ENCODE peak calls at places on chromosomes 4 and X, in six cellular contexts. One of them, this sample, is unnamed.

GRCh38 chr4:6844986-6845385 is 62.5 kb downstream of the KIAA0232 start:
- DNase-seq in lung: no peak
- DNase-seq in brain microvascular endothelial cell: no peak
- DNase-seq in ovary: no peak
- DNase-seq in aorta: no peak
- DNase-seq in mammary epithelial cell: no peak
- DNase-seq in this sample: no peak

GRCh38 chr4:7654550-7655266 is 220.0 kb upstream of the PSAPL1 start:
- DNase-seq in ovary: no peak
- DNase-seq in lung: no peak
- DNase-seq in brain microvascular endothelial cell: no peak
- DNase-seq in aorta: peak; percentile 77
- DNase-seq in mammary epithelial cell: no peak
- DNase-seq in this sample: no peak

GRCh38 chr4:41294445-41295062 is 37.8 kb downstream of the UCHL1 start:
- DNase-seq in aorta: no peak
- DNase-seq in mammary epithelial cell: no peak
- DNase-seq in ovary: no peak
- DNase-seq in brain microvascular endothelial cell: no peak
- DNase-seq in lung: no peak
- DNase-seq in this sample: no peak

GRCh38 chr4:184324939-184325477 is 107.3 kb upstream of the ENPP6 start:
- DNase-seq in brain microvascular endothelial cell: no peak
- DNase-seq in aorta: no peak
- DNase-seq in lung: no peak
- DNase-seq in mammary epithelial cell: no peak
- DNase-seq in ovary: no peak
- DNase-seq in this sample: no peak

GRCh38 chrX:63784902-63785692 is at the start of gene ARHGEF9:
- DNase-seq in lung: no peak
- DNase-seq in brain microvascular endothelial cell: no peak
- DNase-seq in aorta: peak; percentile 78
- DNase-seq in mammary epithelial cell: no peak
- DNase-seq in ovary: peak; percentile 31
- DNase-seq in this sample: peak; percentile 34

GRCh38 chr4:158821228-158822009 is 52.6 kb downstream of the FNIP2 start:
- DNase-seq in brain microvascular endothelial cell: peak; percentile 77
- DNase-seq in lung: no peak
- DNase-seq in mammary epithelial cell: no peak
- DNase-seq in ovary: no peak
- DNase-seq in aorta: no peak
- DNase-seq in this sample: no peak

GRCh38 chr4:81466841-81467671 is 4.7 kb downstream of the RASGEF1B start:
- DNase-seq in ovary: peak; percentile 75
- DNase-seq in lung: peak; percentile 60
- DNase-seq in brain microvascular endothelial cell: peak; percentile 77
- DNase-seq in mammary epithelial cell: peak; percentile 87
- DNase-seq in aorta: no peak
- DNase-seq in this sample: peak; percentile 51

GRCh38 chr4:135601351-135601750 is 1399.8 kb upstream of the PABPC4L start:
- DNase-seq in brain microvascular endothelial cell: no peak
- DNase-seq in aorta: no peak
- DNase-seq in lung: no peak
- DNase-seq in mammary epithelial cell: no peak
- DNase-seq in ovary: no peak
- DNase-seq in this sample: no peak

GRCh38 chrX:124240422-124240821 is 92.0 kb upstream of the TEX13D start:
- DNase-seq in ovary: no peak
- DNase-seq in aorta: no peak
- DNase-seq in brain microvascular endothelial cell: no peak
- DNase-seq in lung: no peak
- DNase-seq in mammary epithelial cell: no peak
- DNase-seq in this sample: no peak

GRCh38 chr4:13903061-13903460 is 275.5 kb upstream of the BOD1L1 start:
- DNase-seq in aorta: no peak
- DNase-seq in lung: no peak
- DNase-seq in ovary: no peak
- DNase-seq in brain microvascular endothelial cell: no peak
- DNase-seq in mammary epithelial cell: no peak
- DNase-seq in this sample: no peak

GRCh38 chr4:10096201-10096975 is 20.2 kb downstream of the WDR1 start:
- DNase-seq in brain microvascular endothelial cell: peak; percentile 94
- DNase-seq in aorta: no peak
- DNase-seq in mammary epithelial cell: peak; percentile 97
- DNase-seq in ovary: peak; percentile 67
- DNase-seq in lung: peak; percentile 64
- DNase-seq in this sample: no peak

GRCh38 chr4:159021597-159022385 is 81.1 kb upstream of the RAPGEF2 start:
- DNase-seq in mammary epithelial cell: no peak
- DNase-seq in lung: no peak
- DNase-seq in ovary: no peak
- DNase-seq in brain microvascular endothelial cell: no peak
- DNase-seq in aorta: no peak
- DNase-seq in this sample: no peak

GRCh38 chrX:28498658-28499057 is 88.6 kb upstream of the IL1RAPL1 start:
- DNase-seq in ovary: no peak
- DNase-seq in mammary epithelial cell: peak; percentile 58
- DNase-seq in lung: no peak
- DNase-seq in brain microvascular endothelial cell: no peak
- DNase-seq in aorta: no peak
- DNase-seq in this sample: no peak

GRCh38 chr4:163107754-163108153 is 58.9 kb downstream of the NAF1 start:
- DNase-seq in ovary: no peak
- DNase-seq in mammary epithelial cell: peak; percentile 2
- DNase-seq in aorta: no peak
- DNase-seq in lung: no peak
- DNase-seq in brain microvascular endothelial cell: peak; percentile 27
- DNase-seq in this sample: no peak

GRCh38 chr4:158500054-158500453 is 21.6 kb upstream of the RXFP1 start:
- DNase-seq in lung: no peak
- DNase-seq in aorta: no peak
- DNase-seq in ovary: no peak
- DNase-seq in mammary epithelial cell: no peak
- DNase-seq in brain microvascular endothelial cell: no peak
- DNase-seq in this sample: no peak

GRCh38 chrX:53088136-53088974 is 5.6 kb upstream of the KANTR start:
- DNase-seq in lung: peak; percentile 69
- DNase-seq in mammary epithelial cell: peak; percentile 80
- DNase-seq in brain microvascular endothelial cell: peak; percentile 73
- DNase-seq in aorta: peak; percentile 93
- DNase-seq in ovary: peak; percentile 92
- DNase-seq in this sample: peak; percentile 88

GRCh38 chr4:110840221-110840654 is 217.4 kb upstream of the PITX2 start:
- DNase-seq in ovary: no peak
- DNase-seq in mammary epithelial cell: no peak
- DNase-seq in lung: no peak
- DNase-seq in brain microvascular endothelial cell: no peak
- DNase-seq in aorta: no peak
- DNase-seq in this sample: no peak

GRCh38 chrX:2829066-2829430 is 318 bp downstream of the GYG2 start:
- DNase-seq in mammary epithelial cell: no peak
- DNase-seq in ovary: no peak
- DNase-seq in aorta: no peak
- DNase-seq in lung: no peak
- DNase-seq in brain microvascular endothelial cell: no peak
- DNase-seq in this sample: peak; percentile 7

GRCh38 chrX:69014200-69014599 is 151.1 kb downstream of the PJA1 start:
- DNase-seq in ovary: no peak
- DNase-seq in aorta: no peak
- DNase-seq in brain microvascular endothelial cell: peak; percentile 27
- DNase-seq in mammary epithelial cell: peak; percentile 17
- DNase-seq in lung: peak; percentile 19
- DNase-seq in this sample: no peak

GRCh38 chrX:2451456-2452316 is 49.1 kb downstream of the DHRSX start:
- DNase-seq in aorta: no peak
- DNase-seq in ovary: no peak
- DNase-seq in mammary epithelial cell: no peak
- DNase-seq in lung: no peak
- DNase-seq in brain microvascular endothelial cell: peak; percentile 78
- DNase-seq in this sample: no peak

GRCh38 chr4:21801661-21802355 is 146.8 kb downstream of the KCNIP4 start:
- DNase-seq in brain microvascular endothelial cell: no peak
- DNase-seq in mammary epithelial cell: no peak
- DNase-seq in aorta: no peak
- DNase-seq in lung: no peak
- DNase-seq in ovary: no peak
- DNase-seq in this sample: no peak

GRCh38 chr4:80286451-80286850 is 20.0 kb downstream of the FGF5 start:
- DNase-seq in brain microvascular endothelial cell: no peak
- DNase-seq in mammary epithelial cell: no peak
- DNase-seq in aorta: no peak
- DNase-seq in ovary: no peak
- DNase-seq in lung: no peak
- DNase-seq in this sample: no peak

GRCh38 chr4:146132445-146132844 is 43.1 kb upstream of the LSM6 start:
- DNase-seq in brain microvascular endothelial cell: no peak
- DNase-seq in aorta: no peak
- DNase-seq in lung: no peak
- DNase-seq in mammary epithelial cell: peak; percentile 72
- DNase-seq in ovary: no peak
- DNase-seq in this sample: no peak

GRCh38 chrX:109934434-109934833 is 68.5 kb upstream of the TMEM164 start:
- DNase-seq in mammary epithelial cell: no peak
- DNase-seq in brain microvascular endothelial cell: no peak
- DNase-seq in ovary: no peak
- DNase-seq in lung: no peak
- DNase-seq in aorta: no peak
- DNase-seq in this sample: no peak

GRCh38 chr4:21752616-21753015 is 196.0 kb downstream of the KCNIP4 start:
- DNase-seq in mammary epithelial cell: no peak
- DNase-seq in lung: no peak
- DNase-seq in aorta: no peak
- DNase-seq in ovary: no peak
- DNase-seq in brain microvascular endothelial cell: no peak
- DNase-seq in this sample: no peak

DNA sequence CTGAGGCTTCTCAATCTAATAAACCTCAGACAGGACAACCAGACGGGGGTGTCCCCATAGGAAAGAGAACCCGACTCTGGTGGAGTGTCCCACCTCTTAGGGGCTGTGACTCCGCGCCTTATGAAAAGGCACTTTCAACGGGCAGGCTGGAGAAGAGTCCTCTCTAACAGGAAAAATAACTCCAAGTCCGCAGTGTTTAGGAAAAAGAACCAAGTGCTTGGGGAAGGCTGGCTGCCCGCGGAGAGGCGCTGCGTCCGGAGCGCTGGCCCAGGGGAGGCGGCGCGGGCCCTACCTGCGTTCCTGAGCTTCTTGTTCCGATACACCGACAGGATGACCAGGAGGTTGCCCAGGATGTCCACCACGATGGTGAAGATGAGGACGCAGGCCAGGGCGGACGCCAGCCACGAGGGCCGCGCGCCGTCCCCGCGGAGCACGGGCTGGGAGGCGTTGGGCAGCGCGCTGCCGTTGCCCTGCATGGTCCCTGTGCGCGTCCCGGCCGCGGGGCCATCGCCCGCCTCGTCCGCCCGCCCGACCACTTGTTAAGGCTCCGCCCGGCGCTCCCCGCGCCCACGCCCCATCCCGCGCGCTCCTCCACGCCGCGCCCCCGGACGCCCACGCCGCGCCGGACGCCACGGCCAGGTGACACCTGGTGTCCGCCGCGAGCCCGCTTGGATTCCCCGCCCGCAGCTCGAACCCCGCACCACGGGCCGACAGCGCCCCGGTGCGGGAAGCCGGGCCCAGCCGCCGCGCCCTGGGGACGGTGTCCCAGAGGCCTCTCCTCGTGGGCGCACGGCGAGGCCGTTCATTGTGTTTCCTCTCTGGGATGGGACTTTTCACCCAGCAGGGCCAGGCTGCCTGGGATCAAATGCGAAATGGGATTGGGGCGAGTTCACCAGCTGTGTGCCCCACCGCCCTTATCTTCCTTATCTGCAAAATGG is at the start of gene MTNR1A:
- DNase-seq in brain microvascular endothelial cell: no peak
- DNase-seq in lung: no peak
- DNase-seq in aorta: no peak
- DNase-seq in mammary epithelial cell: no peak
- DNase-seq in ovary: no peak
- DNase-seq in this sample: no peak
- H3K4me3 ChIP-seq in brain microvascular endothelial cell: peak within 1 kb of the TSS; percentile 54
- H3K4me3 ChIP-seq in lung: peak within 1 kb of the TSS; percentile 4
- H3K4me3 ChIP-seq in aorta: no peak within 1 kb of the TSS
- H3K4me3 ChIP-seq in mammary epithelial cell: peak within 1 kb of the TSS; percentile 49
- H3K4me3 ChIP-seq in ovary: no peak within 1 kb of the TSS
- H3K4me3 ChIP-seq in this sample: peak within 1 kb of the TSS; percentile 8

GRCh38 chr4:212438-213174 is 88.3 kb downstream of the ZNF718 start:
- DNase-seq in lung: peak; percentile 49
- DNase-seq in mammary epithelial cell: peak; percentile 77
- DNase-seq in brain microvascular endothelial cell: peak; percentile 92
- DNase-seq in ovary: peak; percentile 75
- DNase-seq in aorta: peak; percentile 92
- DNase-seq in this sample: peak; percentile 85
- H3K4me3 ChIP-seq in lung: peak overlapping the region; percentile 50
- H3K4me3 ChIP-seq in mammary epithelial cell: peak overlapping the region; percentile 46
- H3K4me3 ChIP-seq in brain microvascular endothelial cell: peak overlapping the region; percentile 72
- H3K4me3 ChIP-seq in ovary: peak overlapping the region; percentile 73
- H3K4me3 ChIP-seq in aorta: peak overlapping the region; percentile 59
- H3K4me3 ChIP-seq in this sample: peak overlapping the region; percentile 73

GRCh38 chr4:27003602-27004238 is 143.1 kb downstream of the STIM2 start:
- DNase-seq in lung: no peak
- DNase-seq in ovary: no peak
- DNase-seq in aorta: no peak
- DNase-seq in mammary epithelial cell: no peak
- DNase-seq in brain microvascular endothelial cell: peak; percentile 24
- DNase-seq in this sample: no peak
- H3K4me3 ChIP-seq in lung: no peak overlapping the region
- H3K4me3 ChIP-seq in ovary: no peak overlapping the region
- H3K4me3 ChIP-seq in aorta: no peak overlapping the region
- H3K4me3 ChIP-seq in mammary epithelial cell: no peak overlapping the region
- H3K4me3 ChIP-seq in brain microvascular endothelial cell: no peak overlapping the region
- H3K4me3 ChIP-seq in this sample: no peak overlapping the region

GRCh38 chr4:138919094-138919936 is 96.3 kb upstream of the NOCT start:
- DNase-seq in mammary epithelial cell: peak; percentile 74
- DNase-seq in lung: peak; percentile 76
- DNase-seq in ovary: peak; percentile 20
- DNase-seq in aorta: peak; percentile 92
- DNase-seq in brain microvascular endothelial cell: peak; percentile 80
- DNase-seq in this sample: peak; percentile 53
- H3K4me3 ChIP-seq in mammary epithelial cell: no peak overlapping the region
- H3K4me3 ChIP-seq in lung: no peak overlapping the region
- H3K4me3 ChIP-seq in ovary: no peak overlapping the region
- H3K4me3 ChIP-seq in aorta: no peak overlapping the region
- H3K4me3 ChIP-seq in brain microvascular endothelial cell: peak overlapping the region; percentile 22
- H3K4me3 ChIP-seq in this sample: no peak overlapping the region

GRCh38 chrX:47194388-47194787 is 759 bp downstream of the UBA1 start:
- DNase-seq in mammary epithelial cell: no peak
- DNase-seq in aorta: no peak
- DNase-seq in ovary: no peak
- DNase-seq in lung: no peak
- DNase-seq in brain microvascular endothelial cell: no peak
- DNase-seq in this sample: no peak

GRCh38 chrX:47196098-47196497 is 2.5 kb downstream of the UBA1 start:
- DNase-seq in brain microvascular endothelial cell: no peak
- DNase-seq in ovary: no peak
- DNase-seq in aorta: no peak
- DNase-seq in mammary epithelial cell: no peak
- DNase-seq in lung: no peak
- DNase-seq in this sample: no peak

GRCh38 chrX:47191806-47192401 is 1.7 kb upstream of the UBA1 start:
- DNase-seq in mammary epithelial cell: no peak
- DNase-seq in brain microvascular endothelial cell: no peak
- DNase-seq in aorta: no peak
- DNase-seq in lung: no peak
- DNase-seq in ovary: no peak
- DNase-seq in this sample: no peak

GRCh38 chrX:47191331-47191730 is 2.3 kb upstream of the UBA1 start:
- DNase-seq in ovary: no peak
- DNase-seq in aorta: no peak
- DNase-seq in lung: no peak
- DNase-seq in mammary epithelial cell: peak; percentile 66
- DNase-seq in brain microvascular endothelial cell: no peak
- DNase-seq in this sample: peak; percentile 23

GRCh38 chrX:47193475-47194241 is at the start of gene UBA1:
- DNase-seq in aorta: peak; percentile 98
- DNase-seq in brain microvascular endothelial cell: peak; percentile 97
- DNase-seq in ovary: peak; percentile 98
- DNase-seq in mammary epithelial cell: peak; percentile 96
- DNase-seq in lung: peak; percentile 98
- DNase-seq in this sample: peak; percentile 94
- H3K4me3 ChIP-seq in aorta: peak within 1 kb of the TSS; percentile 76
- H3K4me3 ChIP-seq in brain microvascular endothelial cell: peak within 1 kb of the TSS; percentile 91
- H3K4me3 ChIP-seq in ovary: peak within 1 kb of the TSS; percentile 94
- H3K4me3 ChIP-seq in mammary epithelial cell: peak within 1 kb of the TSS; percentile 92
- H3K4me3 ChIP-seq in lung: peak within 1 kb of the TSS; percentile 93
- H3K4me3 ChIP-seq in this sample: peak within 1 kb of the TSS; percentile 85

This sample was measured in thyroid gland.